ENCODE peak calls at places on chromosomes 13 and 19, in ten cellular contexts. E, I, W, K, G, Q, Z, N, O and R are unnamed samples.

GRCh38 chr13:106449096-106449495 is 86.4 kb downstream of the EFNB2 start:
- DNase-seq in E (no peak), I (no peak), W (no peak), K (no peak), G (no peak), Q (no peak), Z (peak; percentile 37), N (no peak), O (no peak), R (no peak)

GRCh38 chr19:10766681-10767201 is 48.9 kb downstream of the DNM2 start:
- DNase-seq in E (no peak), I (no peak), W (no peak), K (no peak), G (peak; percentile 63), Q (no peak), Z (peak; percentile 88), N (no peak), O (no peak), R (no peak)

GRCh38 chr13:48564046-48564445 is 31.2 kb upstream of the RCBTB2 start:
- DNase-seq in E (no peak), I (no peak), W (no peak), K (no peak), G (no peak), Q (no peak), Z (no peak), N (no peak), O (no peak), R (no peak)

GRCh38 chr13:25958983-25959382 is 92.8 kb downstream of the SHISA2 start:
- DNase-seq in E (no peak), I (no peak), W (no peak), K (no peak), G (no peak), Q (no peak), Z (no peak), N (no peak), O (no peak), R (no peak)

GRCh38 chr13:44622259-44622658 is 46.1 kb upstream of the TSC22D1 start:
- DNase-seq in E (no peak), I (no peak), W (no peak), K (no peak), G (no peak), Q (no peak), Z (no peak), N (no peak), O (no peak), R (no peak)

GRCh38 chr19:33487901-33488817 is 33.4 kb downstream of the PEPD start:
- DNase-seq in E (no peak), I (peak; percentile 14), W (no peak), K (no peak), G (no peak), Q (no peak), Z (no peak), N (no peak), O (peak; percentile 79), R (no peak)

GRCh38 chr13:100497394-100497793 is 91.2 kb downstream of the GGACT start:
- DNase-seq in E (no peak), I (no peak), W (no peak), K (no peak), G (no peak), Q (no peak), Z (no peak), N (no peak), O (no peak), R (no peak)

GRCh38 chr19:39247701-39248664 is 673 bp downstream of the IFNL4 start:
- DNase-seq in E (no peak), I (no peak), W (peak; percentile 24), K (no peak), G (no peak), Q (no peak), Z (no peak), N (no peak), O (no peak), R (no peak)

GRCh38 chr19:50749490-50749889 is 20.8 kb upstream of the GPR32 start:
- DNase-seq in E (no peak), I (no peak), W (no peak), K (no peak), G (no peak), Q (no peak), Z (no peak), N (no peak), O (no peak), R (no peak)

GRCh38 chr13:113723400-113724015 is 35.5 kb upstream of the TMEM255B start:
- DNase-seq in E (no peak), I (no peak), W (no peak), K (no peak), G (no peak), Q (no peak), Z (no peak), N (no peak), O (peak; percentile 44), R (no peak)

GRCh38 chr13:113454936-113455335 is 1.6 kb upstream of the ADPRHL1 start:
- DNase-seq in E (no peak), I (no peak), W (peak; percentile 35), K (no peak), G (no peak), Q (no peak), Z (peak; percentile 62), N (no peak), O (no peak), R (no peak)

GRCh38 chr19:42120276-42121010 is 11.8 kb downstream of the POU2F2 start:
- DNase-seq in E (no peak), I (no peak), W (no peak), K (no peak), G (no peak), Q (no peak), Z (no peak), N (no peak), O (no peak), R (no peak)

GRCh38 chr19:49362926-49363264 is 679 bp upstream of the TEAD2 start:
- DNase-seq in E (no peak), I (no peak), W (no peak), K (no peak), G (peak; percentile 73), Q (no peak), Z (no peak), N (no peak), O (no peak), R (peak; percentile 52)

GRCh38 chr19:55700813-55701212 is 25.8 kb downstream of the EPN1 start:
- DNase-seq in E (no peak), I (no peak), W (no peak), K (no peak), G (no peak), Q (no peak), Z (no peak), N (no peak), O (peak; percentile 33), R (no peak)

GRCh38 chr13:65638572-65639168 is 1591.5 kb downstream of the PCDH9 start:
- DNase-seq in E (peak; percentile 26), I (peak; percentile 45), W (no peak), K (no peak), G (no peak), Q (no peak), Z (peak; percentile 56), N (no peak), O (no peak), R (no peak)

GRCh38 chr19:1749373-1750342 is 3.6 kb upstream of the ONECUT3 start:
- DNase-seq in E (no peak), I (no peak), W (no peak), K (no peak), G (no peak), Q (no peak), Z (no peak), N (no peak), O (no peak), R (no peak)

GRCh38 chr13:112892759-112893569 is 76.0 kb upstream of the MCF2L start:
- DNase-seq in E (no peak), I (no peak), W (no peak), K (no peak), G (peak; percentile 15), Q (no peak), Z (no peak), N (no peak), O (peak; percentile 60), R (peak; percentile 30)

GRCh38 chr13:91203430-91203829 is 144.1 kb upstream of the MIR17HG start:
- DNase-seq in E (no peak), I (no peak), W (no peak), K (no peak), G (no peak), Q (no peak), Z (peak; percentile 18), N (no peak), O (no peak), R (no peak)

GRCh38 chr19:6744381-6745288 is 5.2 kb downstream of the TRIP10 start:
- DNase-seq in E (no peak), I (no peak), W (no peak), K (peak; percentile 63), G (peak; percentile 91), Q (no peak), Z (no peak), N (no peak), O (peak; percentile 61), R (peak; percentile 95)

GRCh38 chr13:72953391-72953960 is 105.3 kb upstream of the KLF5 start:
- DNase-seq in E (no peak), I (no peak), W (no peak), K (no peak), G (no peak), Q (no peak), Z (no peak), N (no peak), O (no peak), R (no peak)

GRCh38 chr13:105545811-105546210 is 989.7 kb downstream of the EFNB2 start:
- DNase-seq in E (no peak), I (no peak), W (no peak), K (no peak), G (no peak), Q (no peak), Z (no peak), N (no peak), O (no peak), R (no peak)

GRCh38 chr13:44022196-44022595 is 142.5 kb downstream of the LACC1 start:
- DNase-seq in E (no peak), I (no peak), W (no peak), K (no peak), G (no peak), Q (no peak), Z (no peak), N (no peak), O (no peak), R (no peak)

GRCh38 chr19:58367698-58368454 is 5.3 kb upstream of the ZNF497 start:
- DNase-seq in E (no peak), I (no peak), W (no peak), K (no peak), G (no peak), Q (no peak), Z (no peak), N (no peak), O (no peak), R (no peak)

GRCh38 chr13:86383151-86383550 is 583.9 kb upstream of the SLITRK6 start:
- DNase-seq in E (no peak), I (no peak), W (peak; percentile 10), K (no peak), G (no peak), Q (no peak), Z (peak; percentile 94), N (no peak), O (peak; percentile 43), R (no peak)

GRCh38 chr13:27918041-27918917 is 1.5 kb upstream of the PDX1 start:
- DNase-seq in E (no peak), I (no peak), W (no peak), K (no peak), G (no peak), Q (no peak), Z (no peak), N (no peak), O (no peak), R (no peak)

GRCh38 chr19:49790866-49791265 is 22.2 kb downstream of the FUZ start:
- DNase-seq in E (no peak), I (no peak), W (peak; percentile 59), K (no peak), G (no peak), Q (no peak), Z (no peak), N (no peak), O (peak; percentile 84), R (peak; percentile 59)

GRCh38 chr13:33270906-33271538 is 14.5 kb downstream of the STARD13 start:
- DNase-seq in E (no peak), I (no peak), W (no peak), K (no peak), G (no peak), Q (no peak), Z (no peak), N (no peak), O (no peak), R (no peak)

GRCh38 chr13:37741536-37741935 is 128.0 kb downstream of the TRPC4 start:
- DNase-seq in E (no peak), I (no peak), W (no peak), K (no peak), G (no peak), Q (no peak), Z (no peak), N (no peak), O (no peak), R (no peak)